ENCODE peak calls at places on chromosome 9, in nine cellular contexts. O, A, L, Z, T, R, V, I and J are unnamed samples.

GRCh38 chr9:35570709-35571108 is 34.4 kb upstream of the TESK1 start:
- DNase-seq in O (no peak), A (no peak), L (no peak), Z (no peak), T (peak; percentile 54), R (no peak), V (no peak), I (no peak), J (no peak)

GRCh38 chr9:127303830-127304229 is 39.3 kb downstream of the GARNL3 start:
- DNase-seq in O (no peak), A (no peak), L (no peak), Z (no peak), T (no peak), R (no peak), V (no peak), I (no peak), J (no peak)

GRCh38 chr9:122228906-122229837 is at the start of gene LHX6:
- DNase-seq in O (no peak), A (no peak), L (no peak), Z (no peak), T (peak; percentile 70), R (no peak), V (peak; percentile 26), I (peak; percentile 22), J (peak; percentile 34)

GRCh38 chr9:71663216-71663615 is 105.1 kb downstream of the CEMIP2 start:
- DNase-seq in O (no peak), A (no peak), L (no peak), Z (no peak), T (no peak), R (no peak), V (no peak), I (peak; percentile 33), J (no peak)

GRCh38 chr9:88464851-88465250 is 70.1 kb upstream of the NXNL2 start:
- DNase-seq in O (no peak), A (no peak), L (no peak), Z (no peak), T (no peak), R (no peak), V (no peak), I (peak; percentile 26), J (no peak)

GRCh38 chr9:88018101-88018500 is 43.8 kb upstream of the CDK20 start:
- DNase-seq in O (no peak), A (no peak), L (no peak), Z (no peak), T (no peak), R (no peak), V (no peak), I (no peak), J (no peak)

GRCh38 chr9:133127340-133127981 is 6.4 kb upstream of the RALGDS start:
- DNase-seq in O (no peak), A (no peak), L (no peak), Z (peak; percentile 69), T (no peak), R (no peak), V (no peak), I (no peak), J (no peak)

GRCh38 chr9:125411171-125411756 is 149.6 kb downstream of the GAPVD1 start:
- DNase-seq in O (no peak), A (no peak), L (no peak), Z (no peak), T (no peak), R (no peak), V (no peak), I (no peak), J (no peak)

GRCh38 chr9:37251452-37251851 is 131.1 kb downstream of the ZCCHC7 start:
- DNase-seq in O (no peak), A (no peak), L (no peak), Z (no peak), T (no peak), R (no peak), V (no peak), I (no peak), J (no peak)

GRCh38 chr9:81416476-81417298 is 272.7 kb downstream of the TLE1 start:
- DNase-seq in O (no peak), A (no peak), L (no peak), Z (peak; percentile 41), T (no peak), R (peak; percentile 18), V (no peak), I (no peak), J (no peak)

GRCh38 chr9:95181226-95181818 is 136.2 kb downstream of the FANCC start:
- DNase-seq in O (no peak), A (no peak), L (no peak), Z (no peak), T (peak; percentile 58), R (no peak), V (no peak), I (peak; percentile 19), J (no peak)

GRCh38 chr9:92682269-92682668 is 12.3 kb upstream of the IPPK start:
- DNase-seq in O (no peak), A (no peak), L (no peak), Z (no peak), T (no peak), R (no peak), V (no peak), I (no peak), J (no peak)

GRCh38 chr9:97991818-97992217 is 8.7 kb downstream of the ANP32B start:
- DNase-seq in O (no peak), A (no peak), L (no peak), Z (no peak), T (no peak), R (no peak), V (no peak), I (no peak), J (no peak)

GRCh38 chr9:127741831-127742434 is 6.8 kb upstream of the TOR2A start:
- DNase-seq in O (peak; percentile 75), A (peak; percentile 53), L (no peak), Z (peak; percentile 72), T (peak; percentile 85), R (peak; percentile 67), V (peak; percentile 92), I (peak; percentile 37), J (peak; percentile 90)

GRCh38 chr9:131475956-131476776 is 26.6 kb upstream of the POMT1 start:
- DNase-seq in O (no peak), A (no peak), L (no peak), Z (no peak), T (no peak), R (no peak), V (peak; percentile 69), I (no peak), J (no peak)

GRCh38 chr9:137058651-137059234 is 4.9 kb upstream of the ENTPD2 start:
- DNase-seq in O (no peak), A (no peak), L (no peak), Z (no peak), T (no peak), R (no peak), V (no peak), I (no peak), J (no peak)

GRCh38 chr9:133048595-133048994 is 13.2 kb upstream of the CEL start:
- DNase-seq in O (peak; percentile 48), A (no peak), L (no peak), Z (no peak), T (peak; percentile 31), R (peak; percentile 71), V (no peak), I (no peak), J (no peak)

GRCh38 chr9:136401173-136401922 is 1.4 kb upstream of the SNAPC4 start:
- DNase-seq in O (no peak), A (no peak), L (no peak), Z (no peak), T (peak; percentile 59), R (no peak), V (no peak), I (no peak), J (no peak)

GRCh38 chr9:137070906-137071275 is 534 bp upstream of the SAPCD2 start:
- DNase-seq in O (peak; percentile 96), A (no peak), L (no peak), Z (no peak), T (no peak), R (no peak), V (peak; percentile 42), I (no peak), J (peak; percentile 81)

GRCh38 chr9:108885643-108886348 is 23.7 kb downstream of the ACTL7A start:
- DNase-seq in O (no peak), A (peak; percentile 45), L (no peak), Z (peak; percentile 25), T (peak; percentile 85), R (peak; percentile 41), V (peak; percentile 8), I (peak; percentile 81), J (peak; percentile 96)

GRCh38 chr9:96417610-96418073 is 528 bp downstream of the ZNF367 start:
- DNase-seq in O (no peak), A (peak; percentile 27), L (peak; percentile 34), Z (no peak), T (no peak), R (no peak), V (no peak), I (no peak), J (peak; percentile 49)

GRCh38 chr9:22452415-22453010 is 5.9 kb downstream of the DMRTA1 start:
- DNase-seq in O (peak; percentile 25), A (peak; percentile 17), L (no peak), Z (peak; percentile 53), T (peak; percentile 63), R (peak; percentile 29), V (peak; percentile 14), I (peak; percentile 56), J (no peak)

GRCh38 chr9:85900504-85901201 is 40.3 kb upstream of the NAA35 start:
- DNase-seq in O (peak; percentile 22), A (peak; percentile 48), L (no peak), Z (no peak), T (peak; percentile 52), R (peak; percentile 34), V (peak; percentile 34), I (peak; percentile 29), J (peak; percentile 44)

GRCh38 chr9:504921-505821 is 290.5 kb downstream of the DOCK8 start:
- DNase-seq in O (no peak), A (peak; percentile 16), L (peak; percentile 2), Z (peak; percentile 13), T (no peak), R (peak; percentile 17), V (peak; percentile 12), I (no peak), J (peak; percentile 37)

GRCh38 chr9:111399211-111399739 is 69.3 kb upstream of the OR2K2 start:
- DNase-seq in O (no peak), A (no peak), L (no peak), Z (no peak), T (no peak), R (no peak), V (no peak), I (no peak), J (no peak)

GRCh38 chr9:123928471-123929176 is 1.3 kb downstream of the DENND1A start:
- DNase-seq in O (peak; percentile 17), A (no peak), L (no peak), Z (no peak), T (peak; percentile 68), R (peak; percentile 47), V (no peak), I (peak; percentile 12), J (no peak)

GRCh38 chr9:73667749-73668148 is 516.1 kb downstream of the ANXA1 start:
- DNase-seq in O (no peak), A (peak; percentile 15), L (no peak), Z (no peak), T (peak; percentile 24), R (no peak), V (peak; percentile 3), I (no peak), J (no peak)

GRCh38 chr9:76400534-76401096 is 6.4 kb upstream of the RFK start:
- DNase-seq in O (no peak), A (no peak), L (no peak), Z (no peak), T (peak; percentile 67), R (no peak), V (no peak), I (no peak), J (no peak)

GRCh38 chr9:112605963-112606699 is 111.8 kb downstream of the INIP start:
- DNase-seq in O (no peak), A (no peak), L (no peak), Z (no peak), T (peak; percentile 10), R (no peak), V (no peak), I (no peak), J (no peak)

GRCh38 chr9:127351182-127352166 is 45.5 kb upstream of the SLC2A8 start:
- DNase-seq in O (no peak), A (no peak), L (no peak), Z (no peak), T (no peak), R (no peak), V (no peak), I (no peak), J (no peak)

GRCh38 chr9:110029422-110029814 is 178.5 kb downstream of the C9orf152 start:
- DNase-seq in O (no peak), A (no peak), L (no peak), Z (no peak), T (peak; percentile 95), R (peak; percentile 58), V (no peak), I (peak; percentile 75), J (peak; percentile 35)